ENCODE peak calls at places on chromosome 4, in nine cellular contexts. D is NCI-H345; M is GM18507; W is BE2C; X is activated gamma-delta T cell treated with Interleukin-2 at 50 U/mL for 16 hours; Y is body of pancreas; R is foreskin fibroblast; Z is EH; U is stimulated activated CD4-positive, alpha-beta T cell treated with anti-CD3 and anti-CD28 coated beads, Interleukin-4, amount 100 ng/mL, for 4 hours. G is an unnamed sample.

GRCh38 chr4:120525106-120525505 is 397.4 kb downstream of the PRDM5 start:
- DNase-seq in D (no peak), M (no peak), W (no peak), X (no peak), Y (no peak), R (no peak), Z (no peak), U (no peak), G (no peak)

GRCh38 chr4:138875886-138876608 is 139.5 kb upstream of the NOCT start:
- DNase-seq in D (no peak), M (no peak), W (no peak), X (no peak), Y (no peak), R (peak), Z (peak), U (no peak), G (peak)

GRCh38 chr4:53595204-53595603 is 3.9 kb upstream of the LNX1 start:
- DNase-seq in D (no peak), M (no peak), W (no peak), X (no peak), Y (no peak), R (no peak), Z (no peak), U (no peak), G (no peak)

GRCh38 chr4:103008875-103009729 is 10.4 kb downstream of the SLC9B1 start:
- DNase-seq in D (peak), M (peak), W (peak), X (no peak), Y (no peak), R (peak), Z (peak), U (no peak), G (peak)

GRCh38 chr4:7032591-7032990 is 10.6 kb upstream of the TADA2B start:
- DNase-seq in D (no peak), M (no peak), W (no peak), X (no peak), Y (no peak), R (no peak), Z (no peak), U (no peak), G (no peak)

GRCh38 chr4:22237155-22237751 is 278.6 kb downstream of the ADGRA3 start:
- DNase-seq in D (peak), M (no peak), W (peak), X (peak), Y (peak), R (no peak), Z (peak), U (peak), G (no peak)

GRCh38 chr4:107870236-107870635 is 45.5 kb downstream of the SGMS2 start:
- DNase-seq in D (no peak), M (no peak), W (no peak), X (no peak), Y (no peak), R (no peak), Z (no peak), U (no peak), G (no peak)

GRCh38 chr4:185018834-185019450 is 652 bp downstream of the HELT start:
- DNase-seq in D (no peak), M (no peak), W (no peak), X (no peak), Y (no peak), R (peak), Z (no peak), U (no peak), G (no peak)

GRCh38 chr4:48467442-48467841 is 15.7 kb upstream of the SLC10A4 start:
- DNase-seq in D (no peak), M (no peak), W (peak), X (no peak), Y (no peak), R (no peak), Z (no peak), U (no peak), G (no peak)

GRCh38 chr4:10182446-10183424 is 66.1 kb upstream of the WDR1 start:
- DNase-seq in D (no peak), M (no peak), W (no peak), X (no peak), Y (no peak), R (no peak), Z (no peak), U (peak), G (no peak)

GRCh38 chr4:8051644-8052043 is 107.0 kb downstream of the ABLIM2 start:
- DNase-seq in D (no peak), M (no peak), W (no peak), X (no peak), Y (no peak), R (no peak), Z (no peak), U (no peak), G (no peak)

GRCh38 chr4:16075061-16075460 is 8.8 kb downstream of the PROM1 start:
- DNase-seq in D (no peak), M (no peak), W (no peak), X (no peak), Y (no peak), R (no peak), Z (no peak), U (no peak), G (no peak)

GRCh38 chr4:169229571-169230028 is 41.2 kb downstream of the SH3RF1 start:
- DNase-seq in D (no peak), M (no peak), W (no peak), X (no peak), Y (no peak), R (peak), Z (peak), U (no peak), G (peak)

GRCh38 chr4:6682862-6683590 is 10.7 kb upstream of the S100P start:
- DNase-seq in D (no peak), M (no peak), W (no peak), X (no peak), Y (no peak), R (no peak), Z (no peak), U (no peak), G (no peak)

GRCh38 chr4:109406337-109406931 is 27.2 kb upstream of the SEC24B start:
- DNase-seq in D (peak), M (peak), W (no peak), X (peak), Y (peak), R (peak), Z (peak), U (peak), G (no peak)

GRCh38 chr4:38101563-38101962 is 141.4 kb downstream of the PTTG2 start:
- DNase-seq in D (no peak), M (no peak), W (no peak), X (no peak), Y (no peak), R (peak), Z (peak), U (no peak), G (no peak)

GRCh38 chr4:22999419-22999818 is 306.7 kb downstream of the GBA3 start:
- DNase-seq in D (no peak), M (no peak), W (no peak), X (no peak), Y (no peak), R (no peak), Z (no peak), U (no peak), G (no peak)

GRCh38 chr4:61918507-61919462 is 718.7 kb downstream of the ADGRL3 start:
- DNase-seq in D (no peak), M (no peak), W (no peak), X (no peak), Y (no peak), R (no peak), Z (no peak), U (no peak), G (no peak)

GRCh38 chr4:112279882-112280315 is 5.8 kb downstream of the TIFA start:
- DNase-seq in D (no peak), M (no peak), W (no peak), X (no peak), Y (no peak), R (no peak), Z (peak), U (no peak), G (no peak)

GRCh38 chr4:148273501-148273986 is 168.7 kb downstream of the NR3C2 start:
- DNase-seq in D (peak), M (no peak), W (peak), X (no peak), Y (peak), R (no peak), Z (no peak), U (no peak), G (no peak)